ENCODE peak calls at places on chromosome 17, in seven cellular contexts. F is GM12864, P is stomach, K is lung, Q is prostate gland, T is keratinocyte, C is A549. L is an unnamed sample.

GRCh38 chr17:27762527-27763305 is 37.6 kb downstream of the NOS2 start:
- DNase-seq in K (no peak), Q (no peak), C (peak), T (no peak), P (no peak), F (no peak), L (no peak)

GRCh38 chr17:21376585-21376834 is 353 bp downstream of the KCNJ12 start:
- DNase-seq in T (no peak), F (no peak), C (no peak), K (no peak), Q (no peak), P (no peak), L (no peak)

GRCh38 chr17:36524428-36524876 is 10.2 kb downstream of the MYO19 start:
- DNase-seq in C (no peak), K (no peak), Q (no peak), F (no peak), T (peak), P (no peak), L (no peak)

GRCh38 chr17:2309338-2310143 is 5.8 kb downstream of the SRR start:
- DNase-seq in K (no peak), T (no peak), P (no peak), C (no peak), Q (no peak), F (no peak), L (no peak)

GRCh38 chr17:2703181-2703580 is 8.4 kb downstream of the CLUH start:
- DNase-seq in K (no peak), F (no peak), Q (no peak), P (no peak), T (no peak), C (no peak), L (no peak)

GRCh38 chr17:40548491-40548981 is 16.7 kb downstream of the CCR7 start:
- DNase-seq in T (no peak), C (no peak), Q (no peak), P (peak), K (peak), F (no peak), L (no peak)

GRCh38 chr17:6660765-6661463 is 9.4 kb downstream of the C17orf100 start:
- DNase-seq in P (no peak), Q (no peak), F (peak), C (no peak), K (no peak), T (no peak), L (no peak)

GRCh38 chr17:79281803-79282202 is 207.2 kb downstream of the ENGASE start:
- DNase-seq in P (no peak), K (no peak), Q (no peak), F (no peak), C (no peak), T (no peak), L (no peak)

GRCh38 chr17:65370669-65371126 is 190.8 kb downstream of the AXIN2 start:
- DNase-seq in Q (peak), P (peak), C (peak), F (no peak), T (no peak), K (peak), L (no peak)

GRCh38 chr17:74779948-74780400 is 3.8 kb upstream of the NAT9 start:
- DNase-seq in Q (no peak), F (peak), K (peak), T (no peak), C (no peak), P (peak), L (no peak)

GRCh38 chr17:2926019-2926650 is 129.9 kb downstream of the RAP1GAP2 start:
- DNase-seq in Q (no peak), P (no peak), K (no peak), C (peak), F (no peak), T (peak), L (no peak)

GRCh38 chr17:75327757-75328156 is 38.5 kb upstream of the SLC25A19 start:
- DNase-seq in Q (no peak), F (no peak), P (no peak), K (no peak), T (no peak), C (no peak), L (no peak)

GRCh38 chr17:48068491-48068961 is 20.4 kb downstream of the NFE2L1 start:
- DNase-seq in C (peak), K (no peak), Q (no peak), T (no peak), F (no peak), P (no peak), L (no peak)

GRCh38 chr17:32127156-32127897 is 15.0 kb upstream of the RHOT1 start:
- DNase-seq in Q (peak), F (peak), P (peak), T (peak), C (peak), K (peak), L (peak)

GRCh38 chr17:67055041-67055443 is 10.7 kb downstream of the CACNG1 start:
- DNase-seq in T (no peak), Q (no peak), P (peak), C (no peak), K (peak), F (no peak), L (no peak)

GRCh38 chr17:49898547-49899490 is 51.0 kb upstream of the TAC4 start:
- DNase-seq in T (no peak), C (peak), Q (no peak), K (no peak), F (no peak), P (no peak), L (no peak)
- TF ChIP-seq CTCF in T (peak), C (peak), Q (no peak), K (no peak), F (no peak), P (no peak), L (no peak)

GRCh38 chr17:81939881-81940385 is 2.8 kb upstream of the PYCR1 start:
- DNase-seq in F (no peak), T (no peak), K (no peak), Q (no peak), P (peak), C (no peak), L (no peak)

GRCh38 chr17:81940538-81941483 is 3.7 kb upstream of the PYCR1 start:
- DNase-seq in C (no peak), K (no peak), T (no peak), Q (no peak), P (no peak), F (no peak), L (no peak)

GRCh38 chr17:81944858-81945257 is 2.2 kb downstream of the MYADML2 start:
- DNase-seq in C (no peak), Q (no peak), K (no peak), T (no peak), F (no peak), P (no peak), L (no peak)

GRCh38 chr17:81941484-81942166 is 4.5 kb upstream of the PYCR1 start:
- DNase-seq in P (no peak), T (no peak), K (no peak), C (no peak), Q (no peak), F (no peak), L (no peak)

DNA sequence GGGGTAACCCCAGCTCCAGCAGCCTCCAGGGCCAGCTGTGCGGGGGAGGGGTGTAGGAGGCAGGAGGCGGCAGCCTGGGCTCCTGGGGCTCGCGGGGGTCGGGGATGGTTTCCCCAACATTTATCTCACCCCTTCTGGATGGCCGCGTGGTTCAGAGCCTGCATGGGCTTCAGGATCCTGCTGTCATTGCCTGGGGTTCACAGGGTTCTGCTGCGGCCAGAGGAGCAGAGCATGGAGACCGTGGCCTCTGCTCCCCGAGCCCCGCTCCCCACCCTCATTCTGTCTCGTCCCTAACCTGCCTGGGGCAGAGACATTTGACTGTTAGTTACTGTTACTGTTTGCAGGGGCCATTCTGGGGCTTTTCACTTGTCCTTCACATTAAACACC is 4.9 kb downstream of the MYADML2 start:
- DNase-seq in Q (no peak), F (no peak), P (no peak), T (no peak), K (no peak), C (no peak), L (no peak)
- H3K4me3 ChIP-seq in Q (no peak), F (no peak), P (no peak), T (no peak), K (no peak), C (no peak), L (no peak)

DNA sequence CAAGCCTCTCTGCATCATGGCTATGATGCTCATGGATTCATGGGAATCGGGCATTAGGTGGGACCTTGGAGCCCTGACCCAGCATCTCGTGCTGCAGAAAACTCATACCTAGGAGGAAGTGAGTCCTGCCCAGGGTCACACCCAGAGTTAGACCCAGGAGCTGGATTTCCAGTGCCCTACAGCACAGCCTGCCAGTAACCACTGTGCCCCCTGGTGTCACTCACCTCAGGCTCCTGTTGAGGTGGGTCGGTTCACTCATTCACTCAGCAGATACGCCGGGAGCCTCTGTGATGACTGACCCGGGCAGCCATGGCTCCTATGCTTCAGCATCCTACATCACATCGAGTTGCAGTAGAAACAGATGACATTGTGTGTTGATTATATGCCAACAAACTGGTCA is 143.4 kb downstream of the MSI2 start:
- DNase-seq in C (no peak), Q (no peak), T (no peak), P (no peak), F (no peak), K (no peak), L (no peak)
- TF ChIP-seq CTCF in C (no peak), Q (no peak), T (peak), P (no peak), F (no peak), K (no peak), L (no peak)

GRCh38 chr17:15965510-15965909 is 20.6 kb downstream of the ADORA2B start:
- DNase-seq in Q (no peak), F (no peak), T (no peak), K (no peak), P (no peak), C (no peak), L (no peak)

GRCh38 chr17:15967706-15968399 is 22.9 kb downstream of the ADORA2B start:
- DNase-seq in K (no peak), P (no peak), T (no peak), Q (no peak), F (no peak), C (no peak), L (no peak)

GRCh38 chr17:15963670-15964110 is 18.8 kb downstream of the ADORA2B start:
- DNase-seq in K (no peak), Q (no peak), T (peak), C (peak), P (no peak), F (no peak), L (no peak)

GRCh38 chr17:15966879-15967248 is 21.9 kb downstream of the ADORA2B start:
- DNase-seq in T (no peak), C (no peak), P (no peak), F (no peak), Q (no peak), K (peak), L (no peak)

GRCh38 chr17:15966183-15966878 is 21.4 kb downstream of the ADORA2B start:
- DNase-seq in P (peak), Q (peak), T (no peak), F (no peak), K (peak), C (no peak), L (no peak)
- H3K4me3 ChIP-seq in P (no peak), Q (peak), T (peak), F (no peak), K (no peak), C (no peak), L (no peak)

GRCh38 chr17:5509482-5509881 is 23.1 kb downstream of the MIS12 start:
- DNase-seq in F (no peak), P (no peak), C (no peak), K (no peak), Q (no peak), T (peak), L (no peak)

GRCh38 chr17:5508855-5509254 is 22.5 kb downstream of the MIS12 start:
- DNase-seq in P (no peak), K (no peak), Q (no peak), F (no peak), T (no peak), C (peak), L (no peak)

GRCh38 chr17:5510776-5511175 is 24.4 kb downstream of the MIS12 start:
- DNase-seq in F (no peak), T (no peak), K (no peak), P (no peak), Q (no peak), C (no peak), L (no peak)

GRCh38 chr17:5502552-5502951 is 16.2 kb downstream of the MIS12 start:
- DNase-seq in F (no peak), C (no peak), P (no peak), Q (no peak), T (no peak), K (no peak), L (no peak)

DNA sequence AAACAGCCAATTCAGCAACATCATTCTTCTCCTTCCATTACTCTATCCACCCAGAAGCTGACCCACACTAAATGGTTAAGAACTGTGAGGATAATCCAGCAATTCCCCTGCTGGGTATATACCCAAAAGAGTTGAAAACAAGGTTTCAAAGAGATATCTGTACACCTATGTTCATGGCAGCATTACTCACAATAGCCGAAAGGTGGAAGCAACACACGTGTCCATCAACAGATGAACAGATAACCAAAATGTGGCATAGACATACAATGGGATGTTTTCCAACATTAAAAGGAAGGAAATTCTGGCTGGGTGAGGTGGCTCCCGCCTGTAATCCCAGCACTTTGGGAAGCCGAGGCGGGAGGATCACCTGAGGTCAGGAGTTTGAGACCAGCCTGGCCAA is 19.9 kb downstream of the MIS12 start:
- DNase-seq in Q (no peak), F (no peak), C (no peak), K (no peak), T (no peak), P (no peak), L (no peak)
- TF ChIP-seq CTCF in Q (no peak), F (no peak), C (no peak), K (no peak), T (no peak), P (no peak), L (no peak)

GRCh38 chr17:58156839-58157803 is 8.9 kb downstream of the OR4D1 start:
- DNase-seq in C (peak), F (no peak), Q (no peak), K (no peak), P (no peak), T (no peak), L (no peak)
- H3K4me3 ChIP-seq in C (peak), F (peak), Q (peak), K (peak), P (peak), T (no peak), L (peak)

GRCh38 chr17:80921741-80922579 is 69.7 kb upstream of the CHMP6 start:
- DNase-seq in P (no peak), C (no peak), F (no peak), T (no peak), K (no peak), Q (no peak), L (no peak)

GRCh38 chr17:80922580-80923160 is 69.0 kb upstream of the CHMP6 start:
- DNase-seq in F (no peak), T (no peak), P (no peak), C (no peak), K (no peak), Q (no peak), L (no peak)

GRCh38 chr17:80924807-80925610 is 66.6 kb upstream of the CHMP6 start:
- DNase-seq in Q (no peak), K (no peak), C (no peak), F (no peak), T (no peak), P (no peak), L (no peak)

GRCh38 chr17:80924111-80924806 is 67.4 kb upstream of the CHMP6 start:
- DNase-seq in T (no peak), P (no peak), F (no peak), Q (no peak), C (no peak), K (no peak), L (no peak)

DNA sequence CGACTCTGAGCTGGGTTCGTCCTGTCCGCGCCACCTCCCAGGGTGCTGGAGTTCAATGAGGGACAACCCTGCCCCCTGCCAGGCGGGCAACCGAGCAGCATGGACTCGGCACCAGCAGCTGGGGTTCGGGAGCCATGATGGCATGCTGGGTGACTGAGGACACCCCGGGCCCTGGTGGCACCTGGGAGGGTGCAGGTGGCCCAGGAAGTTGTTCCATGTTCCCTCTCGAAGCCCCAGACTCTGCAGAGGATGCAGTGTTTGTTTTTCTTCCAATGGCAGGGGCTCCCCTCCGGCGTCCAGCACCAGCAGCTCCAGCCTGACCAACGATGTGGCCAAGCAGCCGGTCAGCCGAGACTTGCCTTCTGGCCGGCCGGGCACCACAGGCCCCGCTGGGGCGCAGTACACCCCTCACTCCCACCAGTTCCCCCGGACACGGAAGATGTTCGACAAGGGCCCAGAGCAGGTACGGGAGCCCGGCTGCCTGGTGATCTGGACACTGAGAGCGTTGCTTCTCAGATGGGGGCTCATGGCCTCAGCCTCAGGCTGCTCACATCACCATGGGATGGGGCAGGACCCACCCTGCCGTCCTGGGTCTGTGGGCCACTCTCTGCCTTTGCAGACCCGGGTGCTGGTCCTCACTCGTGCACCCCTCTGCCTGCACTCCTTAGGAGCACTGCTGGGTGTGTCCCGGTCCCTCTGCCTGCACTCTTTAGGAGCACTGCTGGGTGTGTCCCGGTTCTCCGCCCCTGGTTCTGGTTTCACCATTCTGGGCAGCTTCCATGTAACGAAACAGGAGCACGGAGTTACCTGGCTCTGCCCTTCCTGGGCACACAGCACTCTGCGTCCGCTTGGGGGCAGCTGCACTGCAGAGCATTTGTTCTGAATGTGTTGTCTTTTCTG is 68.2 kb upstream of the CHMP6 start:
- DNase-seq in T (no peak), F (no peak), Q (no peak), K (no peak), C (no peak), P (no peak), L (no peak)
- TF ChIP-seq CTCF in T (peak), F (no peak), Q (no peak), K (no peak), C (no peak), P (no peak), L (no peak)